ENCODE peak calls at places on chromosomes 7 and 10, in eight cellular contexts. J is NT2/D1, E is AG09309, P is right lobe of liver, Y is uterus, C is HepG2, R is brain microvascular endothelial cell, N is aorta. F is an unnamed sample.

GRCh38 chr7:47581821-47582747 is at the start of gene TNS3:
- DNase-seq in J (no peak), E (no peak), P (peak; percentile 59), Y (peak; percentile 61), C (no peak), R (no peak), N (peak; percentile 62), F (peak; percentile 56)

GRCh38 chr7:150439926-150440325 is 10.5 kb upstream of the GIMAP8 start:
- DNase-seq in J (no peak), E (peak; percentile 23), P (no peak), Y (no peak), C (no peak), R (peak; percentile 17), N (no peak), F (peak; percentile 21)

GRCh38 chr10:11344550-11344949 is 266.9 kb downstream of the USP6NL start:
- DNase-seq in J (no peak), E (no peak), P (no peak), Y (no peak), C (no peak), R (no peak), N (no peak), F (no peak)

GRCh38 chr7:28558236-28558635 is 145.9 kb downstream of the CREB5 start:
- DNase-seq in J (no peak), E (no peak), P (no peak), Y (no peak), C (no peak), R (no peak), N (no peak), F (no peak)

GRCh38 chr7:31133497-31133896 is 81.4 kb downstream of the ADCYAP1R1 start:
- DNase-seq in J (no peak), E (no peak), P (no peak), Y (no peak), C (no peak), R (no peak), N (no peak), F (no peak)

GRCh38 chr10:68831961-68832455 is 4.7 kb downstream of the STOX1 start:
- DNase-seq in J (no peak), E (no peak), P (no peak), Y (no peak), C (no peak), R (no peak), N (no peak), F (no peak)

GRCh38 chr10:121221991-121222390 is 370.8 kb downstream of the WDR11 start:
- DNase-seq in J (no peak), E (no peak), P (no peak), Y (no peak), C (no peak), R (no peak), N (no peak), F (no peak)

GRCh38 chr10:110642980-110643655 is 1.0 kb upstream of the RBM20 start:
- DNase-seq in J (no peak), E (no peak), P (no peak), Y (no peak), C (no peak), R (no peak), N (no peak), F (no peak)

GRCh38 chr10:110446954-110447608 is 50.6 kb upstream of the DUSP5 start:
- DNase-seq in J (no peak), E (peak; percentile 73), P (peak; percentile 28), Y (no peak), C (no peak), R (peak; percentile 87), N (no peak), F (peak; percentile 85)

GRCh38 chr10:114653926-114654325 is 4.1 kb downstream of the ABLIM1 start:
- DNase-seq in J (no peak), E (no peak), P (no peak), Y (no peak), C (no peak), R (no peak), N (no peak), F (no peak)

GRCh38 chr10:7492660-7493046 is 81.8 kb upstream of the SFMBT2 start:
- DNase-seq in J (no peak), E (no peak), P (no peak), Y (no peak), C (no peak), R (no peak), N (no peak), F (no peak)

GRCh38 chr10:26439436-26440090 is 1.4 kb downstream of the APBB1IP start:
- DNase-seq in J (no peak), E (no peak), P (no peak), Y (no peak), C (no peak), R (no peak), N (no peak), F (no peak)

GRCh38 chr10:26437637-26438461 is at the start of gene APBB1IP:
- DNase-seq in J (no peak), E (peak; percentile 53), P (peak; percentile 96), Y (peak; percentile 19), C (no peak), R (no peak), N (peak; percentile 89), F (peak; percentile 72)

GRCh38 chr10:26436848-26437247 is 1.3 kb upstream of the APBB1IP start:
- DNase-seq in J (no peak), E (no peak), P (no peak), Y (no peak), C (no peak), R (no peak), N (no peak), F (no peak)

GRCh38 chr10:26440091-26440445 is 1.9 kb downstream of the APBB1IP start:
- DNase-seq in J (no peak), E (no peak), P (no peak), Y (no peak), C (no peak), R (no peak), N (no peak), F (no peak)

GRCh38 chr10:26438534-26439269 is 561 bp downstream of the APBB1IP start:
- DNase-seq in J (no peak), E (no peak), P (peak; percentile 79), Y (no peak), C (no peak), R (no peak), N (peak; percentile 60), F (no peak)
- H3K4me3 ChIP-seq in J (peak overlapping the region; percentile 70), E (peak overlapping the region; percentile 67), P (peak overlapping the region; percentile 68), Y (no peak overlapping the region), C (no peak overlapping the region), R (peak overlapping the region; percentile 39), N (no peak overlapping the region), F (peak overlapping the region; percentile 41)

GRCh38 chr7:41252551-41252950 is 450.3 kb downstream of the INHBA start:
- DNase-seq in J (no peak), E (no peak), P (no peak), Y (no peak), C (no peak), R (no peak), N (no peak), F (no peak)
- H3K4me3 ChIP-seq in J (no peak overlapping the region), E (no peak overlapping the region), P (no peak overlapping the region), Y (no peak overlapping the region), C (no peak overlapping the region), R (no peak overlapping the region), N (no peak overlapping the region), F (no peak overlapping the region)

DNA sequence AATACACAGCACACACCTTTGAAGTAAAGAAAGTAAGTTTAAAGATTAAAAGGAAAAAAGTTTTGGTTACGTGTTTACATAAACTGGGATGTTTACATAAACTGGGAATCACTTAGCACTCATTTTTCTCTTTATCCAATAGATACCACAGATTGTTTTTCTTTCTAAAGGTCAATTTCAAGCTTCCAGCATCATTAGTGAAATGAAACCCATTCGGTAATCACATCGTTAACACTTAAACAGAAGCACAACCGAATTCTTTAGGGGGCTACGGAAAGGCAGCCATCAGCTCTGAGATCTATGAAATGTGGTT is 1.1 kb downstream of the ODAD2 start:
- DNase-seq in J (no peak), E (no peak), P (no peak), Y (no peak), C (no peak), R (no peak), N (no peak), F (peak; percentile 14)
- H3K4me3 ChIP-seq in J (peak overlapping the region; percentile 76), E (peak overlapping the region; percentile 93), P (peak overlapping the region; percentile 61), Y (peak overlapping the region; percentile 56), C (peak overlapping the region; percentile 70), R (peak overlapping the region; percentile 68), N (no peak overlapping the region), F (peak overlapping the region; percentile 49)

DNA sequence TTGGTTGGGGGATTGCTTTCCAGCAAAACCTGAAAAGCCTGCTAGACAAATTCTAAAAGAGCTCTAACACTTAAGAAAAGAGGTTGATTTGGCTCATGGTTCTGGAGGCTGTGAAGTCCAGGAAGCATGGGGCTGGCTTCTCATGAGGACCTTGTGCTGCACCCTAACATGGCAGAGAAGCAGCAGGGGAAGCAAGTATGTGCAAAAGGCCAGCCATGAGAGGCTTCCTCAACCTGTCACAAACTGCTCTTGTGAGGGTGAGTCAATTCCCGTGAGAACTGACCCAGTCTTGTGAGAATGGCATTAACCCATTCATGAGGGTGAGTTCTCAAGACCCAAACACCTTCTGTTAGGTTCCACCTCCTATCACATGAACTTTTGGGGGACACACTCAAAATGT is 54.3 kb upstream of the IGFBP3 start:
- DNase-seq in J (no peak), E (no peak), P (no peak), Y (no peak), C (no peak), R (no peak), N (no peak), F (no peak)
- H3K4me3 ChIP-seq in J (no peak overlapping the region), E (no peak overlapping the region), P (no peak overlapping the region), Y (no peak overlapping the region), C (no peak overlapping the region), R (no peak overlapping the region), N (no peak overlapping the region), F (no peak overlapping the region)

DNA sequence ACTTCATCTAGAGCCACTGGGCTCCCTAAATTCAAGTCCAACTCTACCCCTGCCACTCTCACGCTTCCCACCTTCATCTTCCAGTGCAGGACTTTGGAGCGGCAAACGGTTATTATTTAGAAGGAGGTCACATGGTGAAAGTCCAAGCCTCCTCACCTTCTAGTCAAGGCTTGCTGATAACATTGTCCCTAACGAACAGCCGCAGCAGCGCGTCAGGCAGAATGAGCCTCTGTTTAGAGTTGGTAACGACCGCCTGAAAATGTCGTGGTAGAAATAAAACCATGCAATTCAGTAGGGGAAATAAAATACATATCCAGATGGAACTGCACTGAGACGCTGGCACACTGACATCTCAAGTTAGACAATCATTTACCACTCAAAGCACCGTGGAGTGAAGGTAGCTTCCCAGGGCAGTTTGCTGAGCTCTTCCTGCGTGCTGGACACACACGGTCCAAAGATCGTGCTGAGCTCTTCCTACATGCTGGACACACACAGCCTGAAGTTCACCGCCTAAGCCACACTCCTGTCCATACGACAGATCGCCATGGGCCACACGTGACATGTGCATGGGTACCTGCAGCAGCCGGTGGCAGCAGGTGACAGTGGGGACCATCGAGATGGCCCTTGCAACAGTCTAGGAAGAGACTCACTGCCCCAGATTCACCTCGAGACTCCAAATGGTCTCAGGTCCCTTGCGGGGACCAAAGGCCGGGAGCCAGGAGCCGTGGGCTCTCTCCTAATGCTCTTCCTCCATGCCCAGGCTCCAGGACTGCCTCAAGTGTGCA is 323.5 kb downstream of the PTPRN2 start:
- DNase-seq in J (no peak), E (no peak), P (peak; percentile 85), Y (no peak), C (peak; percentile 89), R (no peak), N (peak; percentile 30), F (no peak)
- H3K4me3 ChIP-seq in J (no peak overlapping the region), E (no peak overlapping the region), P (peak overlapping the region; percentile 7), Y (no peak overlapping the region), C (peak overlapping the region; percentile 70), R (no peak overlapping the region), N (no peak overlapping the region), F (no peak overlapping the region)

DNA sequence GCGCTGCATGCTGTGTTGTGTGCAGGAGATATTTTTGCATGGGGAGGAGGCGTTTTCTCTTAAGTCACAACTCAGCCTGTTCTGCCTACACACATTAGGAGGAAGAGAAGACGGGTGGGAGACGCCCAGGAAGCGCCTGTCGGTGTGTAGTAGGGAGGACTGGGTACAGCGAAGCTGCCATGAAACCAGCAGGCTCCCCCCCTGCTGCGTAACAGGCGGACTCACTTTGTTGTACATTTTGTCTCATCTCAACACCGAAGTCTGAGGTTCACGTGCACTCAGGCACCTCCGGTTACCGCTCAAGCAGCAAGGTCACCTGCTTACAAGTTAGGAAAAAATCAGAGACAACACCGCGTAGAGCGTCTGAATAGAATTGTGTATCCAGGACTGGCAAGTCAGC is 56.3 kb downstream of the CRTAC1 start:
- DNase-seq in J (no peak), E (no peak), P (no peak), Y (no peak), C (no peak), R (no peak), N (no peak), F (no peak)
- H3K4me3 ChIP-seq in J (no peak overlapping the region), E (no peak overlapping the region), P (no peak overlapping the region), Y (no peak overlapping the region), C (no peak overlapping the region), R (no peak overlapping the region), N (no peak overlapping the region), F (no peak overlapping the region)

F was measured in fibroblast of villous mesenchyme.